ENCODE peak calls at places on chromosomes 5 and 9, in ten cellular contexts. Z is brain pericyte; D is MM.1S; T is RKO; O is memory B cell; I is activated CD4-positive, alpha-beta T cell treated with anti-CD3 and anti-CD28 coated beads, Interleukin-2, amount 50 U/mL, for 4 hours; R is aorta; V is midbrain; N is HT-29; S is left kidney. P is an unnamed sample.

GRCh38 chr5:170404398-170404797 is 15.2 kb upstream of the KCNMB1 start:
- DNase-seq in Z (no peak), D (no peak), T (peak), O (no peak), I (no peak), R (peak), V (peak), N (no peak), S (no peak), P (no peak)

GRCh38 chr5:96699186-96699820 is 37.1 kb downstream of the CAST start:
- DNase-seq in Z (no peak), D (no peak), T (peak), O (no peak), I (no peak), R (no peak), V (no peak), N (no peak), S (no peak), P (no peak)

GRCh38 chr5:38725419-38725865 is 120.4 kb upstream of the OSMR start:
- DNase-seq in Z (no peak), D (no peak), T (no peak), O (no peak), I (no peak), R (no peak), V (peak), N (no peak), S (no peak), P (no peak)

GRCh38 chr5:126182901-126183695 is 240.1 kb upstream of the GRAMD2B start:
- DNase-seq in Z (no peak), D (no peak), T (no peak), O (no peak), I (no peak), R (no peak), V (peak), N (no peak), S (no peak), P (no peak)

GRCh38 chr9:74284596-74284995 is 212.5 kb upstream of the RORB start:
- DNase-seq in Z (no peak), D (no peak), T (no peak), O (no peak), I (no peak), R (no peak), V (no peak), N (no peak), S (no peak), P (no peak)

GRCh38 chr5:179377421-179378115 is 32.3 kb upstream of the ADAMTS2 start:
- DNase-seq in Z (no peak), D (no peak), T (no peak), O (no peak), I (no peak), R (no peak), V (no peak), N (no peak), S (no peak), P (no peak)

GRCh38 chr9:125119643-125120286 is 23.6 kb downstream of the SCAI start:
- DNase-seq in Z (no peak), D (no peak), T (no peak), O (no peak), I (no peak), R (no peak), V (no peak), N (no peak), S (peak), P (no peak)

GRCh38 chr5:150196514-150196913 is 6.7 kb downstream of the SLC6A7 start:
- DNase-seq in Z (no peak), D (no peak), T (no peak), O (no peak), I (no peak), R (peak), V (no peak), N (no peak), S (no peak), P (no peak)

GRCh38 chr5:157216395-157217142 is 35.9 kb downstream of the ITK start:
- DNase-seq in Z (no peak), D (no peak), T (no peak), O (no peak), I (no peak), R (no peak), V (no peak), N (no peak), S (no peak), P (no peak)

GRCh38 chr9:124457887-124458431 is 7.7 kb downstream of the ADGRD2 start:
- DNase-seq in Z (no peak), D (no peak), T (no peak), O (no peak), I (no peak), R (peak), V (no peak), N (no peak), S (no peak), P (no peak)

GRCh38 chr9:93128715-93129224 is 5.3 kb downstream of the NINJ1 start:
- DNase-seq in Z (no peak), D (no peak), T (no peak), O (no peak), I (no peak), R (no peak), V (no peak), N (no peak), S (no peak), P (no peak)

GRCh38 chr5:96997265-96997859 is 61.5 kb downstream of the LNPEP start:
- DNase-seq in Z (no peak), D (peak), T (peak), O (peak), I (no peak), R (no peak), V (peak), N (peak), S (peak), P (peak)

GRCh38 chr9:14212116-14212515 is 101.8 kb downstream of the NFIB start:
- DNase-seq in Z (no peak), D (no peak), T (peak), O (no peak), I (no peak), R (no peak), V (no peak), N (no peak), S (no peak), P (peak)

GRCh38 chr5:73945505-73945904 is 319.5 kb downstream of the ARHGEF28 start:
- DNase-seq in Z (no peak), D (no peak), T (no peak), O (no peak), I (no peak), R (no peak), V (no peak), N (peak), S (no peak), P (no peak)